ENCODE peak calls at places on chromosome 22, in five cellular contexts. One of them, this sample, is unnamed.

GRCh38 chr22:39574779-39575551 is 4.4 kb downstream of the CACNA1I start:
- DNase-seq in aorta: no peak
- DNase-seq in heart right ventricle: no peak
- DNase-seq in body of pancreas: no peak
- DNase-seq in IMR-90: peak; percentile 95
- DNase-seq in this sample: no peak

GRCh38 chr22:25564979-25565677 is 653 bp downstream of the GRK3 start:
- DNase-seq in aorta: peak; percentile 58
- DNase-seq in heart right ventricle: peak; percentile 30
- DNase-seq in body of pancreas: peak; percentile 40
- DNase-seq in IMR-90: no peak
- DNase-seq in this sample: peak; percentile 43

GRCh38 chr22:50627452-50627913 is 469 bp downstream of the ARSA start:
- DNase-seq in aorta: no peak
- DNase-seq in heart right ventricle: peak; percentile 40
- DNase-seq in body of pancreas: peak; percentile 35
- DNase-seq in IMR-90: no peak
- DNase-seq in this sample: no peak

GRCh38 chr22:17712441-17712840 is 61.8 kb downstream of the BID start:
- DNase-seq in aorta: no peak
- DNase-seq in heart right ventricle: no peak
- DNase-seq in body of pancreas: no peak
- DNase-seq in IMR-90: peak; percentile 77
- DNase-seq in this sample: no peak

GRCh38 chr22:44026630-44027511 is 2.8 kb downstream of the PARVB start:
- DNase-seq in aorta: peak; percentile 92
- DNase-seq in heart right ventricle: peak; percentile 72
- DNase-seq in body of pancreas: peak; percentile 49
- DNase-seq in IMR-90: peak; percentile 63
- DNase-seq in this sample: peak; percentile 91

GRCh38 chr22:47204002-47204979 is 441.8 kb downstream of the TBC1D22A start:
- DNase-seq in aorta: no peak
- DNase-seq in heart right ventricle: no peak
- DNase-seq in body of pancreas: no peak
- DNase-seq in IMR-90: no peak
- DNase-seq in this sample: peak; percentile 22

GRCh38 chr22:41994506-41994905 is 4.1 kb upstream of the WBP2NL start:
- DNase-seq in aorta: no peak
- DNase-seq in heart right ventricle: no peak
- DNase-seq in body of pancreas: no peak
- DNase-seq in IMR-90: no peak
- DNase-seq in this sample: no peak

GRCh38 chr22:29683536-29683935 is 36.3 kb upstream of the CABP7 start:
- DNase-seq in aorta: no peak
- DNase-seq in heart right ventricle: no peak
- DNase-seq in body of pancreas: no peak
- DNase-seq in IMR-90: no peak
- DNase-seq in this sample: no peak

GRCh38 chr22:25563757-25564319 is 637 bp upstream of the GRK3 start:
- DNase-seq in aorta: peak; percentile 71
- DNase-seq in heart right ventricle: no peak
- DNase-seq in body of pancreas: peak; percentile 35
- DNase-seq in IMR-90: peak; percentile 6
- DNase-seq in this sample: peak; percentile 73

GRCh38 chr22:31489632-31490495 is at the start of gene EIF4ENIF1:
- DNase-seq in aorta: peak; percentile 92
- DNase-seq in heart right ventricle: peak; percentile 90
- DNase-seq in body of pancreas: peak; percentile 89
- DNase-seq in IMR-90: peak; percentile 78
- DNase-seq in this sample: peak; percentile 89

GRCh38 chr22:21791635-21792625 is 56.3 kb upstream of the YPEL1 start:
- DNase-seq in aorta: no peak
- DNase-seq in heart right ventricle: no peak
- DNase-seq in body of pancreas: no peak
- DNase-seq in IMR-90: peak; percentile 62
- DNase-seq in this sample: no peak

GRCh38 chr22:32354360-32355351 is 3.0 kb upstream of the RFPL3 start:
- DNase-seq in aorta: no peak
- DNase-seq in heart right ventricle: no peak
- DNase-seq in body of pancreas: no peak
- DNase-seq in IMR-90: peak; percentile 67
- DNase-seq in this sample: no peak

GRCh38 chr22:31082606-31083376 is 1.7 kb downstream of the SMTN start:
- DNase-seq in aorta: peak; percentile 87
- DNase-seq in heart right ventricle: peak; percentile 79
- DNase-seq in body of pancreas: peak; percentile 75
- DNase-seq in IMR-90: peak; percentile 64
- DNase-seq in this sample: peak; percentile 68

GRCh38 chr22:50620861-50621490 is 7.0 kb downstream of the ARSA start:
- DNase-seq in aorta: no peak
- DNase-seq in heart right ventricle: peak; percentile 25
- DNase-seq in body of pancreas: no peak
- DNase-seq in IMR-90: no peak
- DNase-seq in this sample: peak; percentile 41

GRCh38 chr22:32050678-32051515 is 7.8 kb downstream of the SLC5A1 start:
- DNase-seq in aorta: peak; percentile 55
- DNase-seq in heart right ventricle: no peak
- DNase-seq in body of pancreas: peak; percentile 38
- DNase-seq in IMR-90: peak; percentile 79
- DNase-seq in this sample: peak; percentile 47

GRCh38 chr22:29524440-29525191 is 28.9 kb downstream of the THOC5 start:
- DNase-seq in aorta: no peak
- DNase-seq in heart right ventricle: no peak
- DNase-seq in body of pancreas: peak; percentile 40
- DNase-seq in IMR-90: peak; percentile 13
- DNase-seq in this sample: no peak

GRCh38 chr22:50308597-50308935 is 1.1 kb upstream of the PLXNB2 start:
- DNase-seq in aorta: peak; percentile 92
- DNase-seq in heart right ventricle: peak; percentile 89
- DNase-seq in body of pancreas: peak; percentile 52
- DNase-seq in IMR-90: peak; percentile 40
- DNase-seq in this sample: peak; percentile 88

GRCh38 chr22:19832476-19833108 is 22.1 kb downstream of the GNB1L start:
- DNase-seq in aorta: no peak
- DNase-seq in heart right ventricle: no peak
- DNase-seq in body of pancreas: no peak
- DNase-seq in IMR-90: no peak
- DNase-seq in this sample: no peak

GRCh38 chr22:36369004-36369921 is 18.5 kb downstream of the MYH9 start:
- DNase-seq in aorta: no peak
- DNase-seq in heart right ventricle: no peak
- DNase-seq in body of pancreas: no peak
- DNase-seq in IMR-90: peak; percentile 21
- DNase-seq in this sample: no peak

GRCh38 chr22:31244943-31245451 is 32.9 kb downstream of the LIMK2 start:
- DNase-seq in aorta: no peak
- DNase-seq in heart right ventricle: no peak
- DNase-seq in body of pancreas: no peak
- DNase-seq in IMR-90: no peak
- DNase-seq in this sample: no peak

GRCh38 chr22:45162531-45162930 is 1.2 kb upstream of the NUP50 start:
- DNase-seq in aorta: no peak
- DNase-seq in heart right ventricle: no peak
- DNase-seq in body of pancreas: no peak
- DNase-seq in IMR-90: no peak
- DNase-seq in this sample: no peak

GRCh38 chr22:45154383-45154782 is 9.3 kb upstream of the NUP50 start:
- DNase-seq in aorta: no peak
- DNase-seq in heart right ventricle: no peak
- DNase-seq in body of pancreas: no peak
- DNase-seq in IMR-90: peak; percentile 67
- DNase-seq in this sample: no peak

GRCh38 chr22:45159652-45160462 is 3.9 kb upstream of the NUP50 start:
- DNase-seq in aorta: no peak
- DNase-seq in heart right ventricle: no peak
- DNase-seq in body of pancreas: peak; percentile 60
- DNase-seq in IMR-90: peak; percentile 38
- DNase-seq in this sample: no peak

GRCh38 chr22:45155050-45155840 is 8.5 kb upstream of the NUP50 start:
- DNase-seq in aorta: no peak
- DNase-seq in heart right ventricle: no peak
- DNase-seq in body of pancreas: no peak
- DNase-seq in IMR-90: peak; percentile 72
- DNase-seq in this sample: no peak

GRCh38 chr22:45157907-45158306 is 5.8 kb upstream of the NUP50 start:
- DNase-seq in aorta: no peak
- DNase-seq in heart right ventricle: no peak
- DNase-seq in body of pancreas: no peak
- DNase-seq in IMR-90: no peak
- DNase-seq in this sample: no peak
- H3K4me1 ChIP-seq in aorta: no peaks in the 10 kb centered on the region
- H3K4me1 ChIP-seq in heart right ventricle: peaks cover 3% of the 10 kb centered on the region
- H3K4me1 ChIP-seq in body of pancreas: peaks cover 34% of the 10 kb centered on the region
- H3K4me1 ChIP-seq in IMR-90: peaks cover 20% of the 10 kb centered on the region
- H3K4me1 ChIP-seq in this sample: peaks cover 51% of the 10 kb centered on the region

DNA sequence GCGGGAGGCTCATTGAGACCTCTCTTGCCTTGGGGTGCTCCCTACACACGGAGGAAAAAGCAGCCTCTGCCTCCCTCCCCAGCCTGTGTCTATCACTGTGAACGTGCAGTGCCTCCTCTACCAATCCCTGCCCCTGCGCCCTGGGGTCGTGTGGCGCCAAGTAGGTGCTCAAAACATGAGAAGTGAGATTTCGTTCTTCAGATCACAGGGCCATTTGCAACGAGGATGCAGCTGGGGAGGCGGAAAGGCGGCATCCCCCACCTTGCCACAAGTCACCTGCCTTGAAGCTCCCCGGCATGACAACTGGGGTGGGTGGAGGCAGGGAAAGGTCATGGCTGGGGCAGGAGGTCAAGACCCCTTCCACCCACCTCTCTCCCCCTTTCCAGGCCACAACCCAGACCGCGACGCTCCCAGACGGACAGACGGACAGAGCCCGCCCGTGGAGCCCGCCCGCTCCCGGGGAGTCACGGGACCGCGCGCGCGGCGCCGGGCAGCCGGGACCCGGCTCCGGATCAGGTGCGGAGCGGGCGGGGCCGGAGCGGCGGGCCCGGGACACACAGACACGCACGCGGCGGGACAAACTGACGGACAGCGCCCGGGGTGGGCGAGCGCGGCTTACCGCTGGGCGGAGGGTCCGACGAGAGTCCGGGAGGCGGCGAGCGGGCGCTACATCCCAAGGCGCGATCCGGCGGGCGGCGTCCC is 487 bp downstream of the KCNJ4 start:
- DNase-seq in aorta: no peak
- DNase-seq in heart right ventricle: no peak
- DNase-seq in body of pancreas: peak; percentile 27
- DNase-seq in IMR-90: no peak
- DNase-seq in this sample: no peak
- H3K27me3 ChIP-seq in aorta: no peaks in the 10 kb centered on the region
- H3K27me3 ChIP-seq in heart right ventricle: peaks cover 67% of the 10 kb centered on the region
- H3K27me3 ChIP-seq in body of pancreas: peaks cover 13% of the 10 kb centered on the region
- H3K27me3 ChIP-seq in IMR-90: peaks cover 92% of the 10 kb centered on the region
- H3K27me3 ChIP-seq in this sample: peaks cover 41% of the 10 kb centered on the region

DNA sequence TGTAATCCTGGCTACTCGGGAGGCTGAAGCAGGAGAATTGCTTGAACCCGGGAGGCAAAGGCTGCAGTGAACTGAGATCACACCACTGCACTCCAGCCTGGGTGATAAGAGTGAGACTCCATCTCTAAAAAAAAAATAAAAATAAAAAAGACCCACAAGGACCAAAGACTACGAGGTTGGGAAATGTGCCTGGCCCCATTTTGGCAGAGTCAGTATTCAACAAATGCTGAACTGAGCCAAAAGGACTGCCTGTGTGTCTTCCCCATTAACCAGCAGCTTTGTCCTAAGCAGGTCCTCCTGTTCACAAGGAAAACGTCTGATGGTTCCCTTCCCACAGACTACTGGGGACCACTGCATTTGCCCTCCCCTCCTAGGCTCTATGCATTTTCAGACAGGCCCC is 27.6 kb downstream of the ADORA2A start:
- DNase-seq in aorta: no peak
- DNase-seq in heart right ventricle: no peak
- DNase-seq in body of pancreas: no peak
- DNase-seq in IMR-90: no peak
- DNase-seq in this sample: no peak
- H3K9me3 ChIP-seq in aorta: no peaks in the 10 kb centered on the region
- H3K9me3 ChIP-seq in heart right ventricle: no peaks in the 10 kb centered on the region
- H3K9me3 ChIP-seq in body of pancreas: no peaks in the 10 kb centered on the region
- H3K9me3 ChIP-seq in IMR-90: peaks cover 5% of the 10 kb centered on the region
- H3K9me3 ChIP-seq in this sample: no peaks in the 10 kb centered on the region

GRCh38 chr22:23279781-23280180 is 99.5 kb downstream of the BCR start:
- DNase-seq in aorta: no peak
- DNase-seq in heart right ventricle: no peak
- DNase-seq in body of pancreas: no peak
- DNase-seq in IMR-90: peak; percentile 28
- DNase-seq in this sample: no peak
- H3K4me1 ChIP-seq in aorta: no peaks in the 10 kb centered on the region
- H3K4me1 ChIP-seq in heart right ventricle: peaks cover 16% of the 10 kb centered on the region
- H3K4me1 ChIP-seq in body of pancreas: peaks cover 33% of the 10 kb centered on the region
- H3K4me1 ChIP-seq in IMR-90: peaks cover 5% of the 10 kb centered on the region
- H3K4me1 ChIP-seq in this sample: peaks cover 44% of the 10 kb centered on the region

GRCh38 chr22:26907366-26907765 is 250.0 kb downstream of the MIAT start:
- DNase-seq in aorta: no peak
- DNase-seq in heart right ventricle: no peak
- DNase-seq in body of pancreas: no peak
- DNase-seq in IMR-90: no peak
- DNase-seq in this sample: no peak
- H3K27me3 ChIP-seq in aorta: no peaks in the 10 kb centered on the region
- H3K27me3 ChIP-seq in heart right ventricle: peaks cover 12% of the 10 kb centered on the region
- H3K27me3 ChIP-seq in body of pancreas: no peaks in the 10 kb centered on the region
- H3K27me3 ChIP-seq in IMR-90: peaks cover 63% of the 10 kb centered on the region
- H3K27me3 ChIP-seq in this sample: peaks cover 10% of the 10 kb centered on the region

GRCh38 chr22:49081261-49081666 is 746.4 kb downstream of the BRD1 start:
- DNase-seq in aorta: no peak
- DNase-seq in heart right ventricle: no peak
- DNase-seq in body of pancreas: no peak
- DNase-seq in IMR-90: no peak
- DNase-seq in this sample: no peak

GRCh38 chr22:49086181-49086580 is 741.5 kb downstream of the BRD1 start:
- DNase-seq in aorta: no peak
- DNase-seq in heart right ventricle: no peak
- DNase-seq in body of pancreas: no peak
- DNase-seq in IMR-90: no peak
- DNase-seq in this sample: no peak

GRCh38 chr22:49081926-49082325 is 745.7 kb downstream of the BRD1 start:
- DNase-seq in aorta: no peak
- DNase-seq in heart right ventricle: no peak
- DNase-seq in body of pancreas: no peak
- DNase-seq in IMR-90: no peak
- DNase-seq in this sample: no peak

GRCh38 chr22:49084203-49084602 is 743.5 kb downstream of the BRD1 start:
- DNase-seq in aorta: no peak
- DNase-seq in heart right ventricle: no peak
- DNase-seq in body of pancreas: no peak
- DNase-seq in IMR-90: no peak
- DNase-seq in this sample: no peak

DNA sequence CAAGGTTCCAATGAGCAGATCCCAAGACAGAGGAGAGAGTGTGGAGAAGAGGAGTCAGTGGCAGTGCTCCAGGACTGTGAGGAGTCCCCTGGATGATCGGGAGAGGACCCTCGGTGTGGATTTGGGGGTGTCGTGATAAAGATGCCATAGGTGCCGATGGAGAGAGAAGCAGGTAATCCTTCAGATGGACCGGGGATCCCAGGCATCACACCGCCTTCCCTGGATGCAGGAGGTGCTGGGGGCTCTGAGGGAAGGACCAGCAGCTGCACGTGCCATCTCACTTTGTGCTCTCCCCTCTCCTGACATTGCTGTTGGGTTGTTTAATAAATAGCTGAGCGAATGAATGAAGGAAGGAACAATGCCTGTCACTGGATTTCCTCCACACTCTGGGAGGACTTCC is 744.1 kb downstream of the BRD1 start:
- DNase-seq in aorta: no peak
- DNase-seq in heart right ventricle: no peak
- DNase-seq in body of pancreas: no peak
- DNase-seq in IMR-90: no peak
- DNase-seq in this sample: no peak
- H3K9me3 ChIP-seq in aorta: no peaks in the 10 kb centered on the region
- H3K9me3 ChIP-seq in heart right ventricle: no peaks in the 10 kb centered on the region
- H3K9me3 ChIP-seq in body of pancreas: no peaks in the 10 kb centered on the region
- H3K9me3 ChIP-seq in IMR-90: peaks cover 56% of the 10 kb centered on the region
- H3K9me3 ChIP-seq in this sample: no peaks in the 10 kb centered on the region